ENCODE peak calls at places on chromosome 6, in four cellular contexts. One of them, this sample, is unnamed.

GRCh38 chr6:8084586-8084985 is 17.8 kb downstream of the EEF1E1 start:
- DNase-seq in NCI-H1092 treated with DMSO at 0.1 percent for 48 hours: no peak
- DNase-seq in NCI-H2029 treated with DMSO at 0.1 percent for 48 hours: no peak
- DNase-seq in epithelial cell of proximal tubule: no peak
- DNase-seq in this sample: no peak

GRCh38 chr6:150403458-150404245 is 34.8 kb downstream of the IYD start:
- DNase-seq in NCI-H2029 treated with DMSO at 0.1 percent for 48 hours: no peak
- DNase-seq in NCI-H1092 treated with DMSO at 0.1 percent for 48 hours: peak
- DNase-seq in epithelial cell of proximal tubule: peak
- DNase-seq in this sample: no peak

GRCh38 chr6:162684961-162685360 is 42.6 kb downstream of the PRKN start:
- DNase-seq in NCI-H1092 treated with DMSO at 0.1 percent for 48 hours: no peak
- DNase-seq in NCI-H2029 treated with DMSO at 0.1 percent for 48 hours: no peak
- DNase-seq in epithelial cell of proximal tubule: no peak
- DNase-seq in this sample: no peak

GRCh38 chr6:37047421-37047931 is 42.0 kb downstream of the FGD2 start:
- DNase-seq in epithelial cell of proximal tubule: no peak
- DNase-seq in NCI-H2029 treated with DMSO at 0.1 percent for 48 hours: no peak
- DNase-seq in NCI-H1092 treated with DMSO at 0.1 percent for 48 hours: no peak
- DNase-seq in this sample: no peak

GRCh38 chr6:159943101-159943632 is 25.7 kb upstream of the IGF2R start:
- DNase-seq in NCI-H1092 treated with DMSO at 0.1 percent for 48 hours: no peak
- DNase-seq in NCI-H2029 treated with DMSO at 0.1 percent for 48 hours: no peak
- DNase-seq in epithelial cell of proximal tubule: no peak
- DNase-seq in this sample: no peak

GRCh38 chr6:152401978-152402377 is 235.2 kb downstream of the SYNE1 start:
- DNase-seq in epithelial cell of proximal tubule: peak
- DNase-seq in NCI-H1092 treated with DMSO at 0.1 percent for 48 hours: no peak
- DNase-seq in NCI-H2029 treated with DMSO at 0.1 percent for 48 hours: no peak
- DNase-seq in this sample: no peak

GRCh38 chr6:25717856-25718740 is 36.4 kb upstream of the SLC17A4 start:
- DNase-seq in NCI-H1092 treated with DMSO at 0.1 percent for 48 hours: peak
- DNase-seq in epithelial cell of proximal tubule: no peak
- DNase-seq in NCI-H2029 treated with DMSO at 0.1 percent for 48 hours: peak
- DNase-seq in this sample: no peak

GRCh38 chr6:5361371-5361770 is 100.1 kb downstream of the FARS2 start:
- DNase-seq in NCI-H2029 treated with DMSO at 0.1 percent for 48 hours: no peak
- DNase-seq in NCI-H1092 treated with DMSO at 0.1 percent for 48 hours: no peak
- DNase-seq in epithelial cell of proximal tubule: no peak
- DNase-seq in this sample: no peak

GRCh38 chr6:129766959-129767728 is 57.2 kb upstream of the ARHGAP18 start:
- DNase-seq in epithelial cell of proximal tubule: no peak
- DNase-seq in NCI-H1092 treated with DMSO at 0.1 percent for 48 hours: peak
- DNase-seq in NCI-H2029 treated with DMSO at 0.1 percent for 48 hours: no peak
- DNase-seq in this sample: no peak

GRCh38 chr6:4093288-4093687 is 14.4 kb upstream of the FAM217A start:
- DNase-seq in NCI-H1092 treated with DMSO at 0.1 percent for 48 hours: no peak
- DNase-seq in epithelial cell of proximal tubule: no peak
- DNase-seq in NCI-H2029 treated with DMSO at 0.1 percent for 48 hours: no peak
- DNase-seq in this sample: no peak

GRCh38 chr6:150451767-150452641 is 83.2 kb downstream of the IYD start:
- DNase-seq in epithelial cell of proximal tubule: no peak
- DNase-seq in NCI-H1092 treated with DMSO at 0.1 percent for 48 hours: no peak
- DNase-seq in NCI-H2029 treated with DMSO at 0.1 percent for 48 hours: no peak
- DNase-seq in this sample: no peak

This sample was measured in DMS79.